ENCODE peak calls at places on chromosome 10, in six cellular contexts. F is HCT116, C is tibial artery, H is ascending aorta, Z is mammary epithelial cell, D is WERI-Rb-1. P is an unnamed sample.
A peak's percentile ranks its signal among the peaks of the same experiment; 100 is the strongest.

GRCh38 chr10:132846631-132847415 is 60.9 kb upstream of the NKX6-2 start:
- DNase-seq in D (no peak), C (no peak), Z (no peak), H (peak; percentile 49), F (no peak), P (no peak)

GRCh38 chr10:59905066-59905734 is 1.2 kb downstream of the CCDC6 start:
- DNase-seq in C (peak; percentile 35), Z (peak; percentile 48), H (no peak), D (peak; percentile 52), F (no peak), P (peak; percentile 60)

GRCh38 chr10:130341325-130341724 is 205.1 kb downstream of the GLRX3 start:
- DNase-seq in Z (no peak), D (peak; percentile 76), C (no peak), F (no peak), H (no peak), P (no peak)

GRCh38 chr10:71878327-71879034 is 27.4 kb upstream of the PSAP start:
- DNase-seq in F (no peak), C (no peak), D (no peak), Z (no peak), H (no peak), P (no peak)

GRCh38 chr10:128992770-128993169 is 474.3 kb upstream of the MGMT start:
- DNase-seq in F (no peak), Z (no peak), C (no peak), D (no peak), H (no peak), P (no peak)

GRCh38 chr10:106765355-106765754 is 399.2 kb downstream of the SORCS1 start:
- DNase-seq in F (no peak), Z (no peak), H (no peak), D (no peak), C (no peak), P (no peak)

GRCh38 chr10:24382979-24383663 is 174.2 kb downstream of the KIAA1217 start:
- DNase-seq in C (no peak), F (no peak), Z (peak; percentile 96), D (no peak), H (no peak), P (peak; percentile 63)

GRCh38 chr10:69846252-69847000 is 44.7 kb downstream of the COL13A1 start:
- DNase-seq in D (peak; percentile 98), Z (no peak), F (no peak), C (no peak), H (no peak), P (peak; percentile 82)

GRCh38 chr10:80468806-80469421 is 14.8 kb downstream of the TSPAN14 start:
- DNase-seq in F (no peak), D (peak; percentile 34), Z (no peak), C (no peak), H (no peak), P (no peak)

GRCh38 chr10:110175406-110175805 is 32.0 kb upstream of the MXI1 start:
- DNase-seq in Z (peak; percentile 79), D (no peak), F (no peak), H (no peak), C (no peak), P (no peak)

GRCh38 chr10:121518321-121518720 is 79.9 kb downstream of the FGFR2 start:
- DNase-seq in F (no peak), D (no peak), Z (no peak), C (no peak), H (no peak), P (no peak)

GRCh38 chr10:47403401-47404318 is 19.6 kb upstream of the ZNF488 start:
- DNase-seq in F (no peak), C (no peak), D (no peak), Z (no peak), H (no peak), P (no peak)

GRCh38 chr10:112834661-112835060 is 115.4 kb upstream of the TCF7L2 start:
- DNase-seq in C (no peak), Z (no peak), D (no peak), H (no peak), F (no peak), P (no peak)

GRCh38 chr10:34102917-34103506 is 712.1 kb downstream of the PARD3 start:
- DNase-seq in D (no peak), F (no peak), H (peak; percentile 51), C (peak; percentile 34), Z (no peak), P (no peak)

GRCh38 chr10:22148956-22149355 is 68.9 kb downstream of the EBLN1 start:
- DNase-seq in D (no peak), H (no peak), Z (peak; percentile 2), F (no peak), C (no peak), P (no peak)

GRCh38 chr10:79019961-79020491 is 48.7 kb upstream of the ZMIZ1 start:
- DNase-seq in Z (peak; percentile 81), F (no peak), D (no peak), H (peak; percentile 70), C (peak; percentile 80), P (peak; percentile 77)

GRCh38 chr10:17213646-17214349 is 12.3 kb upstream of the TRDMT1 start:
- DNase-seq in H (no peak), Z (peak; percentile 42), C (no peak), D (no peak), F (no peak), P (no peak)

GRCh38 chr10:44466236-44466635 is 81.3 kb upstream of the CXCL12 start:
- DNase-seq in D (no peak), H (no peak), C (no peak), F (no peak), Z (no peak), P (no peak)

GRCh38 chr10:116183733-116184447 is 89.1 kb downstream of the GFRA1 start:
- DNase-seq in C (no peak), D (no peak), Z (peak; percentile 17), H (no peak), F (no peak), P (no peak)

GRCh38 chr10:27998178-27998953 is 513 bp downstream of the ODAD2 start:
- DNase-seq in Z (no peak), C (peak; percentile 29), H (no peak), D (peak; percentile 46), F (no peak), P (no peak)

DNA sequence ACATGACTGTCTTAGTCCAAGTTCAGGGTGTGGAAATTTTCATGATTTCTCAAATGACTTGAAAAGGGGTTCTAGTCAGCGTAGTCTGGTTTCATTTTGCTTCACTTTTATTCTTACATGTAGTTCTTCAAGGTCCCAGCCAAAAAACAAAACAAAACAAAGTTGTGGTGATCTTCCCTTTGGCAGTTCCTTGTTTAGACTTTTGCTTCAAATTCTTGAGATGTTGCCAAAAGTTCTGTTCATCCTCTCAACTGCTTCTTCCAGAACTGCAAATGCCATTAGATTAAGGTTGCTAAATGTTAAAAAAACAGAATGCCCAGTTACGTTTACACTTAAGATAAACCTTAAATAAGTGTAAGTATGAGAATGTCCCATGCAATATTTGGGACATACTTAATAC is 370.8 kb upstream of the LRRTM3 start:
- DNase-seq in D (no peak), H (no peak), Z (no peak), C (no peak), F (no peak), P (no peak)
- H3K4me3 ChIP-seq in D (no peak overlapping the region), H (no peak overlapping the region), Z (no peak overlapping the region), C (no peak overlapping the region), F (no peak overlapping the region), P (no peak overlapping the region)

GRCh38 chr10:117348236-117348635 is 27.0 kb downstream of the PDZD8 start:
- DNase-seq in Z (no peak), H (no peak), D (no peak), F (no peak), C (no peak), P (no peak)

GRCh38 chr10:117351558-117351957 is 23.7 kb downstream of the PDZD8 start:
- DNase-seq in F (no peak), H (no peak), C (no peak), Z (no peak), D (no peak), P (no peak)

GRCh38 chr10:117353700-117354099 is 21.5 kb downstream of the PDZD8 start:
- DNase-seq in F (no peak), Z (no peak), H (no peak), D (no peak), C (no peak), P (no peak)

GRCh38 chr10:117352724-117353123 is 22.5 kb downstream of the PDZD8 start:
- DNase-seq in Z (no peak), F (no peak), H (no peak), D (no peak), C (no peak), P (no peak)

GRCh38 chr10:117350905-117351304 is 24.3 kb downstream of the PDZD8 start:
- DNase-seq in C (no peak), Z (no peak), H (no peak), F (no peak), D (no peak), P (no peak)
- H3K27ac ChIP-seq in C (no peak overlapping the region), Z (no peak overlapping the region), H (no peak overlapping the region), F (no peak overlapping the region), D (no peak overlapping the region), P (no peak overlapping the region)

GRCh38 chr10:15719899-15720634 is at the start of gene ITGA8:
- DNase-seq in C (no peak), H (peak; percentile 84), Z (no peak), D (peak; percentile 53), F (no peak), P (peak; percentile 55)

GRCh38 chr10:15720635-15721310 is 1.1 kb upstream of the ITGA8 start:
- DNase-seq in F (no peak), D (peak; percentile 35), H (no peak), Z (no peak), C (no peak), P (no peak)

GRCh38 chr10:15715619-15716227 is 4.0 kb downstream of the ITGA8 start:
- DNase-seq in C (no peak), Z (no peak), D (peak; percentile 39), F (no peak), H (no peak), P (no peak)

GRCh38 chr10:15719062-15719898 is 442 bp downstream of the ITGA8 start:
- DNase-seq in D (peak; percentile 34), Z (peak; percentile 2), H (no peak), F (no peak), C (no peak), P (no peak)

GRCh38 chr10:15718495-15719061 is 1.1 kb downstream of the ITGA8 start:
- DNase-seq in F (no peak), C (no peak), D (no peak), H (no peak), Z (no peak), P (no peak)
- H3K4me3 ChIP-seq in F (no peak overlapping the region), C (peak overlapping the region; percentile 97), D (peak overlapping the region; percentile 48), H (peak overlapping the region; percentile 78), Z (no peak overlapping the region), P (peak overlapping the region; percentile 62)

DNA sequence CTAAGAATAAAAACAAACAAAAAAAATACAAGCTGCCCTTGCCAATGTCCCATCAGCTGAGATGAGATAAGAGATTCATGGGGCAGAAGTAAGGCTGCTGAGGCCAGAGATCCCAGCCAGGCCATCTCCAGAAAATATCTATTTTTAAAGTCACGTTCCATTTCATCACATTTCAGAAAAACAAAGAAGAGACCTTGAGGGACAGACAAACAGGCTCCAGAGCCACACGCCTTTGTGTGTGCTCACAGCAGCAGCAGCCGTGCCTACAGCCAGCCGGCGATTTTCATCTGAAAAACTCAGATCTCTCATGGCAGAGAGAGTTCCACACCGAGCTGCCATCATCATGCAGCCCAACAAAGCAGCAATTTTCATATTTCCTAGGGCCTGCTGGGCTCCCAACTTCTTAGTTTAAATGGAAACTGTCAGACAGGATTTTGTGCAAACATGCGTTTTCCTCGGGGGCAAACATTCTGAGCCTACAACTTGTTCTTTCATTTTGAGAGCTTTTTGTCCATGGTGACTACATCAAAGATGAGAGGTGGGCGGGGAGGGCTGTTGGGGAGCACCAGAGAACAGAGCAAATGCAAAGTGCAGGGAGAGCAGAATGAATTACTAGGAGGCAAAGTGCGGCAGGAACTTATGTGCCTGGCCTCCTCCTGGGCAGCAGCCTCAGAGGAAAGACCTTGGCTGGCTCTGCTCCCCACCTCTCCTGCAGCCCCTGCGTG is 38.8 kb downstream of the DLG5 start:
- DNase-seq in Z (no peak), H (no peak), F (no peak), D (no peak), C (peak; percentile 48), P (no peak)
- H3K27ac ChIP-seq in Z (no peak overlapping the region), H (peak overlapping the region; percentile 78), F (no peak overlapping the region), D (peak overlapping the region; percentile 64), C (peak overlapping the region; percentile 72), P (peak overlapping the region; percentile 61)

GRCh38 chr10:56359837-56360236 is 1.2 kb downstream of the ZWINT start:
- DNase-seq in C (no peak), Z (no peak), F (no peak), H (no peak), D (no peak), P (no peak)
- H3K4me3 ChIP-seq in C (no peak overlapping the region), Z (peak overlapping the region; percentile 86), F (peak overlapping the region; percentile 71), H (no peak overlapping the region), D (peak overlapping the region; percentile 95), P (no peak overlapping the region)

P was measured in psoas muscle.